ENCODE peak calls at places on chromosomes 16 and 17, in four cellular contexts. Z is endothelial cell of umbilical vein; J is esophagus squamous epithelium; U is CD8-positive, alpha-beta T cell. L is an unnamed sample.
A peak's percentile ranks its signal among the peaks of the same experiment; 100 is the strongest.

GRCh38 chr16:1818204-1818872 is 8.3 kb downstream of the HAGH start:
- DNase-seq in U (no peak), J (no peak), Z (no peak), L (no peak)

GRCh38 chr16:86590501-86591144 is 12.3 kb downstream of the FOXL1 start:
- DNase-seq in Z (peak; percentile 63), J (no peak), U (no peak), L (peak; percentile 89)

GRCh38 chr16:59385953-59386352 is 651.8 kb upstream of the GOT2 start:
- DNase-seq in J (no peak), U (no peak), Z (peak; percentile 40), L (peak; percentile 2)

GRCh38 chr16:66028505-66029216 is 337.8 kb upstream of the CDH5 start:
- DNase-seq in U (no peak), J (no peak), Z (no peak), L (peak; percentile 51)

GRCh38 chr17:38554430-38555350 is 51.1 kb downstream of the SRCIN1 start:
- DNase-seq in Z (no peak), J (no peak), U (no peak), L (peak; percentile 77)

GRCh38 chr16:30666681-30667080 is 8.4 kb downstream of the FBRS start:
- DNase-seq in Z (no peak), J (no peak), U (no peak), L (no peak)

GRCh38 chr17:48841395-48841831 is 10.6 kb downstream of the CALCOCO2 start:
- DNase-seq in J (no peak), U (no peak), Z (peak; percentile 80), L (no peak)

GRCh38 chr16:49472598-49472997 is 99.0 kb downstream of the C16orf78 start:
- DNase-seq in U (no peak), Z (no peak), J (no peak), L (no peak)

GRCh38 chr16:50303041-50303604 is 36.8 kb downstream of the ADCY7 start:
- DNase-seq in U (no peak), J (no peak), Z (no peak), L (no peak)

GRCh38 chr17:14772776-14773175 is 471.9 kb downstream of the HS3ST3B1 start:
- DNase-seq in J (no peak), Z (no peak), U (no peak), L (no peak)

GRCh38 chr17:61731330-61731729 is 132.0 kb downstream of the BRIP1 start:
- DNase-seq in J (no peak), Z (peak; percentile 60), U (no peak), L (no peak)

DNA sequence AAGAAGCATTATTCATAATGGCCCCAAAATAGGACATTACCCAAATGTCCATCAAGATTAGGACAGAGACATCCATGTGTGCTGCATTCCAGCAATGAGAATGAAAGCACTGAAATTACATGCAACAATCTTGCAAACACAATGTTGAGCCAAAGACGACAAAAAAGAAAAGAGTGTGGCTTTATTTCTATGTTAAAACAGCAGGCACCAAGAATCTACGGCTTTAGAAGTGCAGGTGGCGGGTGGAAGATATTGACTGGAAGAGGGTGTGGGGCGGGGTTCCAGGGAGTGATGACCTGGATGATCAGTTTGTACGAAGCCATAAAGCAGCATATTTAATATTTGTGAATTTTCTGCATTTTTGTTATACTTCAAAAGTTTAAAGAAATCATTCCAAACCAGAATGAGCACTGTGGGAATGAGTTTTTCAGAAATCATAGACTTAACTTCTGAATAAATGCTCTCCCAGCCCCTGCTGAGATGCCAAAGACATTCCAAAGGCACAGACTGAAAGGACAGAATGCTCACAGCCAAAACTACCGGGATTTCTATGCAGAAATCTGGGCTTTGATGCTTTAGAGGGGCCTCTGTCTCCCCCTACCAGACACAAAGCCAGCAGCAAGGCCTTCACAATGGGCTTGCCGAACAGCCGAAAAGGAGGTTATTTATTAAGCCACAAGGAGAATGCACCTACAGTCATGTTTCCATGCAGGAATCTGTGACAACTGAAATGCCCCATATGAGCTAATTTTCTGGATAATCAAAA is 361.6 kb downstream of the GRIN2A start:
- DNase-seq in U (no peak), Z (no peak), J (no peak), L (no peak)
- TF ChIP-seq CTCF in U (no peak), Z (no peak), J (no peak), L (no peak)

GRCh38 chr17:43085489-43085888 is 39.7 kb downstream of the BRCA1 start:
- DNase-seq in U (no peak), Z (peak; percentile 7), J (no peak), L (no peak)
- TF ChIP-seq CTCF in U (no peak), Z (no peak), J (no peak), L (peak; percentile 23)

GRCh38 chr17:68863091-68863652 is 92.0 kb downstream of the ABCA8 start:
- DNase-seq in Z (no peak), J (no peak), U (no peak), L (no peak)
- TF ChIP-seq CTCF in Z (no peak), J (no peak), U (no peak), L (peak; percentile 39)

DNA sequence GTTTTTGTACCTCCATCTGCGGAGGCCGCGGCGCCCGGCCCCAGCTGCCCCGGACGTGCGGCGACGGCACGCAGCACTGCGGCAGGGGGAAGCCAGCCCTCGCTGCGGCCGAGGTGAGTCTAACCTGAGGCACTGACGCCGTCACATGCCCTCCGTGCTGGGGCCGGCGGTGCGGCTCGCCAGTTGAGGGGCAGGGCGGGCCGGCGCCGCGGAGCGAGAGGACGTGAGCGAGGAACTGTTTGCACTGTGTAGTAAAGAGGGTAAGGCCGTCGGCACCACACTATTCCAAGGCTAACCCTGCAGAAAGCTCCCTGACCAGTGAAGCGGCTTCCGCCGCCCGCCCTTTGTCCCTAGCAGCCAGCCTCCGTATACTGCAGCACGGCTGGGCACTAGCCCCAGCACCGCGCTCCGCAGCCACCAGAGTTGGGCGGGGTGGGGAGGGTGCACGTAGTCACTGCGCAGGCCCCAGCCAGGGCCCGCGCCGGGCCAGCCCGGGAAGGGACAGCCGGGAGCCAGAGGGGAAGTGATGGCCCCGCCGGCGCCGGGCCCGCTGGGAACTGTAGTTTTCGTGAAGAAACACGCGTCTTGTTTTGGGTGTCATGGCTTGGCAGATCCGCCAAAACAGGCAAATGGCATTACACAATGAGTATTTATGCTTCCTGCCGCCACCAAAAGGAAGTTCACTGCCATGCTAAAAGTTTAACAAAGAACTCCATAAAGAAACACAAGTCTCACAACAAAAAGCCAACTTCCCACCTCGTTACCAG is 580 bp upstream of the KANSL1 start:
- DNase-seq in Z (peak; percentile 95), J (peak; percentile 89), U (peak; percentile 90), L (peak; percentile 99)
- TF ChIP-seq CTCF in Z (no peak), J (peak; percentile 41), U (peak; percentile 46), L (peak; percentile 41)

GRCh38 chr17:47806026-47806912 is 15.3 kb downstream of the OSBPL7 start:
- DNase-seq in J (no peak), Z (no peak), U (no peak), L (no peak)

GRCh38 chr17:47806913-47807255 is 14.7 kb downstream of the OSBPL7 start:
- DNase-seq in Z (no peak), J (no peak), U (no peak), L (no peak)

GRCh38 chr17:47808036-47808829 is 13.4 kb downstream of the OSBPL7 start:
- DNase-seq in J (no peak), Z (no peak), U (no peak), L (no peak)

GRCh38 chr17:47808830-47809480 is 12.6 kb downstream of the OSBPL7 start:
- DNase-seq in U (no peak), J (no peak), Z (no peak), L (no peak)

DNA sequence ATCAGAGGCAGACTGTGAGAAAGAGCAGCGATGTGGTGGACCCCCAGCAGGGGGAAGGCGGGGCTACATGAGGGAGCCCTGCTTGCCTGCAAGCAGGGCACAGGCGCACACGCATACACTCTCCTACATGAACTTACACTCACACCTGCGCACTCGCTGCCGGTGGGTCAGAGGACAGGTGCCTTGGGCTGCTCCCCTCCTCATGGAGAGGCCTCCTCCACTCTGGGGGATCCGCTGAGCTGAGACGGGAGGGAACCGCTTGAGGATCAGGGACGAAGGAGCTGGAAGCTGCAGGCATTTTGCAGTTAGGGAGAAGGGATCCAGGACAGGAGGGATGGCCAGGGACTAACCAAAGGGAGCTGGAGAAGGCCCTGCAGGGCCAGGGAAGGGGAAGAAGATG is 14.2 kb downstream of the OSBPL7 start:
- DNase-seq in Z (no peak), J (no peak), U (no peak), L (no peak)
- TF ChIP-seq CTCF in Z (no peak), J (no peak), U (no peak), L (no peak)

DNA sequence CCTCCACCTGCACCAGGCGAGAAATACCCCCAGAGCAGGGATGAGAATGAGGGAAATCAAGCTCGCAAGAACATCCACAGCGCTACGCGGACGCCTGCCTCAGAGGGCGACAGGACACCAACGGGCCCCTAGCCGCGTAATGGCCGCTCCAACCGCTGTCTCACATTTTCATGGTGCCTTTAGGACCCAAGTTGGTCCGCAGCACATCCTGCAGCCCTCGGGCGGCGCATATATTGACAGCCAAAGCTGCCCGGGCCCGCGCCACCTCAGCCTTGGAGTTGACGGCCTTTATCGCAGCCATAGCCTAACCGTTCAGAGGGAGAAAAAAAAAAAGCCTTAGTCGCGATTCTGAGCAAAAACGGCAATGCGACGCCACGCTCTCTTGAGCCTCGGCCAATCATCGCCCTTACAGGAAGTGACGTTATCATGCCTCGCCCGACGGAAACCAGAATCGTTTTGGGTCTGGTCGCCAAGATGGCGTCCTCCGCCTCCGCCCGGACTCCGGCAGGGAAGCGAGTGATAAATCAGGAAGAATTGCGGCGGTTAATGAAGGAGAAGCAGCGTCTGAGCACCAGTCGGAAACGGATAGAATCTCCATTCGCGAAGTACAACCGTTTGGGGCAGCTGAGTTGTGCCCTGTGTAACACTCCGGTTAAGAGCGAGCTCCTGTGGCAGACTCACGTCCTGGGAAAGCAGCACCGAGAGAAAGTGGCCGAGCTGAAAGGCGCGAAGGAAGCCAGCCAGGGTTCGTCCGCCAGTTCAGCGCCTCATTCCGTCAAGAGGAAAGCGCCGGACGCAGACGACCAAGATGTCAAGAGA is at the start of the genes CCT6B and ZNF830:
- DNase-seq in J (peak; percentile 70), U (peak; percentile 86), Z (peak; percentile 96), L (peak; percentile 85)
- TF ChIP-seq CTCF in J (no peak), U (no peak), Z (no peak), L (no peak)